ENCODE peak calls at places on chromosomes 12 and 14, in seven cellular contexts. I is right lobe of liver, L is psoas muscle, B is brain microvascular endothelial cell, X is nephron progenitor cell, M is lower leg skin, G is tibial nerve. F is an unnamed sample.

GRCh38 chr12:130981947-130982346 is 28.2 kb downstream of the ADGRD1 start:
- DNase-seq in I (no peak), L (no peak), B (no peak), X (no peak), M (no peak), G (no peak), F (no peak)

GRCh38 chr14:58239259-58240210 is 5.1 kb upstream of the PSMA3 start:
- DNase-seq in I (peak), L (peak), B (peak), X (peak), M (peak), G (peak), F (peak)

GRCh38 chr12:29518407-29518806 is 20.9 kb upstream of the OVCH1 start:
- DNase-seq in I (no peak), L (no peak), B (no peak), X (no peak), M (no peak), G (no peak), F (no peak)

GRCh38 chr12:59007620-59008019 is 87.3 kb upstream of the LRIG3 start:
- DNase-seq in I (no peak), L (no peak), B (no peak), X (no peak), M (no peak), G (no peak), F (no peak)

GRCh38 chr12:22625671-22626251 is 790 bp downstream of the ETNK1 start:
- DNase-seq in I (peak), L (no peak), B (peak), X (peak), M (peak), G (peak), F (no peak)

GRCh38 chr14:99674064-99674650 is 9.9 kb upstream of the CYP46A1 start:
- DNase-seq in I (no peak), L (no peak), B (no peak), X (no peak), M (no peak), G (no peak), F (no peak)

GRCh38 chr14:104730504-104730903 is 6.5 kb downstream of the ADSS1 start:
- DNase-seq in I (no peak), L (no peak), B (no peak), X (no peak), M (no peak), G (no peak), F (no peak)

GRCh38 chr12:113071427-113072112 is 15.0 kb downstream of the DTX1 start:
- DNase-seq in I (peak), L (peak), B (no peak), X (no peak), M (no peak), G (no peak), F (no peak)

GRCh38 chr12:22529281-22530060 is 14.9 kb downstream of the C2CD5 start:
- DNase-seq in I (no peak), L (no peak), B (no peak), X (no peak), M (no peak), G (no peak), F (no peak)

GRCh38 chr12:32273712-32274111 is 125.6 kb upstream of the FGD4 start:
- DNase-seq in I (no peak), L (no peak), B (no peak), X (peak), M (no peak), G (no peak), F (no peak)

GRCh38 chr14:95058491-95058890 is 98.8 kb downstream of the DICER1 start:
- DNase-seq in I (no peak), L (no peak), B (no peak), X (no peak), M (no peak), G (no peak), F (no peak)

GRCh38 chr12:14410177-14410576 is 44.7 kb downstream of the ATF7IP start:
- DNase-seq in I (no peak), L (no peak), B (peak), X (no peak), M (no peak), G (no peak), F (no peak)

GRCh38 chr14:101399737-101400517 is 161.4 kb upstream of the DIO3 start:
- DNase-seq in I (no peak), L (no peak), B (no peak), X (no peak), M (no peak), G (no peak), F (no peak)

GRCh38 chr12:64457923-64458322 is 6.0 kb downstream of the TBK1 start:
- DNase-seq in I (no peak), L (no peak), B (no peak), X (no peak), M (no peak), G (no peak), F (no peak)

GRCh38 chr12:114013601-114014345 is 47.6 kb upstream of the RBM19 start:
- DNase-seq in I (no peak), L (no peak), B (no peak), X (no peak), M (no peak), G (no peak), F (no peak)

GRCh38 chr14:106210650-106211049 is 684.3 kb downstream of the TMEM121 start:
- DNase-seq in I (no peak), L (no peak), B (no peak), X (no peak), M (no peak), G (no peak), F (no peak)

GRCh38 chr12:60266381-60266852 is 670.6 kb downstream of the SLC16A7 start:
- DNase-seq in I (no peak), L (no peak), B (peak), X (no peak), M (no peak), G (no peak), F (no peak)

GRCh38 chr12:28099862-28100261 is 90.4 kb upstream of the CCDC91 start:
- DNase-seq in I (no peak), L (no peak), B (no peak), X (no peak), M (no peak), G (no peak), F (no peak)

GRCh38 chr12:2387051-2387834 is 334.5 kb downstream of the CACNA1C start:
- DNase-seq in I (no peak), L (no peak), B (no peak), X (no peak), M (no peak), G (no peak), F (peak)

GRCh38 chr14:54738009-54738408 is 164.6 kb downstream of the GCH1 start:
- DNase-seq in I (no peak), L (peak), B (no peak), X (no peak), M (peak), G (no peak), F (no peak)

GRCh38 chr12:125549836-125550235 is 484.6 kb downstream of the AACS start:
- DNase-seq in I (no peak), L (no peak), B (no peak), X (peak), M (no peak), G (no peak), F (no peak)

GRCh38 chr14:57747036-57747435 is 118.9 kb downstream of the SLC35F4 start:
- DNase-seq in I (no peak), L (no peak), B (no peak), X (no peak), M (no peak), G (no peak), F (no peak)

GRCh38 chr12:11545438-11546330 is 103.8 kb upstream of the ETV6 start:
- DNase-seq in I (no peak), L (no peak), B (no peak), X (no peak), M (no peak), G (no peak), F (no peak)

GRCh38 chr12:85568395-85569103 is 267.7 kb downstream of the RASSF9 start:
- DNase-seq in I (no peak), L (no peak), B (no peak), X (no peak), M (no peak), G (no peak), F (no peak)

GRCh38 chr12:82730832-82731497 is 44.3 kb downstream of the TMTC2 start:
- DNase-seq in I (no peak), L (no peak), B (no peak), X (no peak), M (no peak), G (no peak), F (no peak)

GRCh38 chr14:67964391-67964812 is 144.8 kb downstream of the RAD51B start:
- DNase-seq in I (no peak), L (no peak), B (no peak), X (no peak), M (peak), G (no peak), F (no peak)

GRCh38 chr12:107560194-107560905 is 125.2 kb upstream of the PWP1 start:
- DNase-seq in I (no peak), L (no peak), B (no peak), X (no peak), M (no peak), G (no peak), F (no peak)
- TF ChIP-seq CTCF in I (no peak), L (no peak), B (peak), X (no peak), M (no peak), G (no peak), F (no peak)

GRCh38 chr14:61385002-61385685 is 63.8 kb downstream of the PRKCH start:
- DNase-seq in I (no peak), L (no peak), B (no peak), X (no peak), M (no peak), G (no peak), F (no peak)

GRCh38 chr14:61381589-61381988 is 60.2 kb downstream of the PRKCH start:
- DNase-seq in I (no peak), L (no peak), B (no peak), X (no peak), M (no peak), G (no peak), F (no peak)

GRCh38 chr14:61379639-61380184 is 58.3 kb downstream of the PRKCH start:
- DNase-seq in I (no peak), L (no peak), B (no peak), X (no peak), M (no peak), G (no peak), F (no peak)

GRCh38 chr14:61380984-61381383 is 59.6 kb downstream of the PRKCH start:
- DNase-seq in I (no peak), L (no peak), B (no peak), X (no peak), M (no peak), G (no peak), F (no peak)

DNA sequence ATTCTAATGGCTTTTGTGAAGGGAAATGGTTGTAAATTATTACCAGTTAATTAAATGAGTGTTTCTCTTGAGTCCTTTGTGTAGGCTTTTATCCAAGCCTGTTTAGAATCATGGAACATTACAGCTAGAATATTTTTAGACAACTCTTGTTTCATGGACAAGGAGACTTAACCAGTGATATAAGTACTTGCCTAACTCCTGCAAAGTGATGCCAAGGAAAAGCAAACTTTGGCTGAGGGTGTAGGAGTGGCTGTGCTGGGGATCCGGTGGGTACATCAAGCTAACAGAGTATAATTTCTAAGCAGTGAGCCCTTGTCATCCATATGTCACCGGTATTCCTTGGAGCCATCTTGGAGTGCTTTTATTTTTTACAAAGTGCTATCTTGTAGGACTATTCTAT is 61.5 kb downstream of the PRKCH start:
- DNase-seq in I (no peak), L (no peak), B (no peak), X (no peak), M (no peak), G (no peak), F (no peak)
- TF ChIP-seq CTCF in I (no peak), L (no peak), B (no peak), X (no peak), M (no peak), G (no peak), F (no peak)

DNA sequence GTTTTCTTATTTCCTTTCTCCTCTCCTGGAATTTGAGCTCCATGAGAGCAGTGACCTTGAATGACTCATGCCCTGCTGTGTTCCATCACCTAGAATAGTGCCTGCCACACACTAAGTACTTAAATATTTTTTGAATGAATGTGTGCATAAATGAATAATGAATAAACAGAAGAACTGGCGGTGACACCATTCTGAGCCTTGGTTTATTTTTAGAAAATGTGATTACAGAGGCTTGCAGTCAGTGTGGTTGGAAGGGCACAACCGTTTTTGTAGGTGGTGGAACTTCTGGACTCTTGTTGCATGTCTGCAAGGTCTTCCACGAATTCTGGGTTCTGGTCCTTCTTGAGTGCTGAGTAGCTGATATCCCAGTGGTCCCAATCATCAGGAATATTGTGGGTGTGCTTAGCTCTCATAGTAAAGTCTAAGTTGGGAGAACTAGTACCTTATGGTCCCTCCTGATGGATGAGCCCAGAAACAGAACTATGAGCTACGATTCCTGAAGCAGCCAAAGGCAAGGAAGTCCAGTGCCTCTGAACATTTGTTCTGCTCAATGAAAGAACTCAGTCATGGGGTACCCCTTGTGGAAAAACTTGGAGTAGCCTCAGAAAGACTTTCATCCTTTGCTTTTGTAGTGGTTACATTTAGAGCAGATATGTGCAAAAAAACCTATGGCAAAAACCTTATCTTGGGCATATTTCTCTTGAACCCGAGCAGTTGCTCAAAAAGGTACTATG is 28.8 kb upstream of the BHLHE41 start:
- DNase-seq in I (no peak), L (no peak), B (peak), X (no peak), M (no peak), G (no peak), F (no peak)
- TF ChIP-seq CTCF in I (no peak), L (no peak), B (peak), X (no peak), M (no peak), G (no peak), F (no peak)

GRCh38 chr12:105275997-105276760 is 40.2 kb upstream of the APPL2 start:
- DNase-seq in I (no peak), L (no peak), B (no peak), X (no peak), M (peak), G (no peak), F (no peak)

GRCh38 chr12:105280966-105281693 is 45.2 kb upstream of the APPL2 start:
- DNase-seq in I (no peak), L (no peak), B (no peak), X (no peak), M (no peak), G (no peak), F (no peak)

GRCh38 chr12:105279460-105280056 is 43.6 kb upstream of the APPL2 start:
- DNase-seq in I (peak), L (no peak), B (peak), X (peak), M (no peak), G (no peak), F (no peak)

GRCh38 chr12:105281694-105282049 is 45.7 kb upstream of the APPL2 start:
- DNase-seq in I (no peak), L (no peak), B (no peak), X (no peak), M (no peak), G (no peak), F (no peak)

DNA sequence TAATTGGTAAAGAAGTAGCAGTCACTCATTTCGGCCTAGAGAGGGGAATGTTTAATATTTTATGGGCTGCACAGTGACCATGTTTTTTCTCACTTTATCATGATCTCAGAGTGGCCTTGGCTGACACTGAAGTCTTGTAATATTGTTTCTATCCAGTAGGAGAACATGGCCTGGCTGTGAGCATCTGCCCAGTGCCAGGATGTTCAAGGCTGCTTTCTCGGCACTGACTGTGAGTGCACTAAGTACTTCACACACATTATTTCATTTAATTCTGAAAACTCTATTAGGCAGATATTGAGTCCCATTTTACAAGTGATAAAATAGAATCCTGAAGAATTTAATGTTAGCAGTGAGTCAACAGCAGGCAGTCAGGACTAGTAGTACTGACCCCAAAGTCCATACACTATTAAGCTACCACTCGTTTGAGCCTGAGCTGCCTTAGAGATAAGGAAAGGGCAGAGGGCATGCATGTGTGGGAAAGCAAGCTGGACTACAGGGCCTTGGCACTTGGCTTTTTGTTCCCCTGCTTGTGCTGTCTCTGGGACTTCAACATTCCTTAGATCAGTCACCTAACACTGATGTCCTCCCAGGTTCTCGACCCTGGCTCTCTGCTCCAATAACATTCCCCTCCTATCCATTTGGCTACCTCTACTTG is 42.2 kb upstream of the APPL2 start:
- DNase-seq in I (no peak), L (no peak), B (peak), X (no peak), M (no peak), G (no peak), F (no peak)
- TF ChIP-seq CTCF in I (no peak), L (no peak), B (peak), X (no peak), M (no peak), G (no peak), F (no peak)

GRCh38 chr14:91876492-91876891 is 9.2 kb upstream of the TC2N start:
- DNase-seq in I (no peak), L (no peak), B (no peak), X (no peak), M (no peak), G (no peak), F (no peak)
- TF ChIP-seq CTCF in I (no peak), L (no peak), B (no peak), X (no peak), M (no peak), G (no peak), F (no peak)

GRCh38 chr12:20367731-20368652 is at the start of gene PDE3A:
- DNase-seq in I (peak), L (peak), B (peak), X (peak), M (peak), G (peak), F (no peak)
- TF ChIP-seq CTCF in I (no peak), L (no peak), B (peak), X (peak), M (no peak), G (no peak), F (no peak)

DNA sequence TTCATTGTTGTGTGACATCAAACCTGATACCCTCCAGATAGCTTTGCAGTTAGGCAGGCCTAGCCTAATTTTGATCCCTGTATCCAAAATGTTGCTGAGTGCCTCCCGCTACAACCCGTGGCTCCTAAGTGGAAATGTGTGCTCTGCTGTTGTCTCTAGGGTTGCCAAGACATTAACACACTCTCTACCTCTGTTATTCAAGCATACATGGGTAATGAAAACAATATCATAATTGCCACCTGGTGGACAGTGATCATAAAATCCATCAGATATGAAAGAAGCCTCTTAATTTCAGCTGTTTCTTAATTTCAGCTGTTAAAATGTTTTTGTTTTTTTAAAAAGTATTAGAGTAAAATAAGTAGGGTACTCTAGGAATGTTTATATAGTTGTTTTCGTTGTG is 93.5 kb downstream of the PLEKHA5 start:
- DNase-seq in I (no peak), L (no peak), B (no peak), X (no peak), M (no peak), G (no peak), F (no peak)
- TF ChIP-seq CTCF in I (no peak), L (no peak), B (peak), X (no peak), M (no peak), G (peak), F (no peak)

GRCh38 chr14:90500665-90501370 is 104.0 kb downstream of the CALM1 start:
- DNase-seq in I (no peak), L (peak), B (no peak), X (no peak), M (no peak), G (no peak), F (no peak)

GRCh38 chr14:90499121-90499520 is 102.3 kb downstream of the CALM1 start:
- DNase-seq in I (no peak), L (peak), B (no peak), X (no peak), M (no peak), G (no peak), F (no peak)

GRCh38 chr14:90502760-90503159 is 105.9 kb downstream of the CALM1 start:
- DNase-seq in I (no peak), L (no peak), B (no peak), X (no peak), M (no peak), G (no peak), F (no peak)

GRCh38 chr14:90498198-90498597 is 101.4 kb downstream of the CALM1 start:
- DNase-seq in I (no peak), L (no peak), B (no peak), X (no peak), M (no peak), G (no peak), F (no peak)

DNA sequence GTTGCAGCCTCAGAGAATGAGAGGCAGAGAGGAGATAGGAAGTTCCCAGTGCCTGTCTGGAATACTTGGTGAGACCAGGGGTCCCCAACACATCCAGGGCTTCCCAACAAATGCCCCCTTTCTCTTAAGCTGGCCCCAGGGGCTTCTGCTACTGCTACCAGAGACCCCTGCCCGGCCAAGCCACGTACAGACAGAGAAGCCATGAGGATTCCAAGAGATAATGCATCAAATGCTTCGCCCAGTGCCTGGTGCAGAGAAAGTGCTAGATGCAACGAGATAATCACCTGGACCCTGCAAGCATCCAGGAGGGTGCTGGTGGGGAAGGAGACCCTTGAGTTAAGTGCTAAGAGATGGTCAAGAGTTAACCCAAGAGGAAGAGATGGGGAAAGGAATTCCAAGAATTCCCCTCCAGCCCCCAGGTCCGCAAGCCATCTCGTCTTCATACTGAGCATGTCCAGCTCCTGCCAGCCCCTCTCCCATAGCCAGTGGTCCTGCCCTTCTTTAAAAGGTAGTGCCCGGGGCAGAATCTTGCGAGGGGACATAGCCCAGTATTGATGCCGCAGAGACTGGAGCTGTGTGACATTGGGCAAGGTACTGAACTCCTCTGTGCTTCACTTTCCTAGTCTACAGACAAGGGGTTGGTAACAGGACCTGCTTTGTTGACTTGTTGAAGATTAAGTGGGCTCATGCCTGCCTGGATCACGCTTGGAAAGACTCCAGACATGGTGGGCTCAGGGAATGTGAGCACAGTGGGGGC is 103.3 kb downstream of the CALM1 start:
- DNase-seq in I (no peak), L (no peak), B (no peak), X (no peak), M (no peak), G (no peak), F (no peak)
- TF ChIP-seq CTCF in I (no peak), L (no peak), B (no peak), X (no peak), M (no peak), G (no peak), F (no peak)